ENCODE peak calls at places on chromosome 4, in four cellular contexts. T is A549, R is HepG2, P is GM12878. D is an unnamed sample.

GRCh38 chr4:148225639-148226038 is 216.6 kb downstream of the NR3C2 start:
- DNase-seq in P (no peak), T (no peak), R (no peak), D (no peak)

GRCh38 chr4:2258091-2259035 is 3.5 kb downstream of the MXD4 start:
- DNase-seq in P (no peak), T (no peak), R (no peak), D (no peak)

GRCh38 chr4:122739174-122739573 is 6.7 kb downstream of the BBS12 start:
- DNase-seq in T (no peak), R (no peak), P (no peak), D (no peak)

GRCh38 chr4:177127658-177128057 is 182.0 kb upstream of the NEIL3 start:
- DNase-seq in R (no peak), T (no peak), P (no peak), D (no peak)

GRCh38 chr4:41466249-41466648 is 71.7 kb upstream of the LIMCH1 start:
- DNase-seq in P (no peak), R (no peak), T (no peak), D (no peak)

GRCh38 chr4:87230806-87231205 is 10.4 kb upstream of the KLHL8 start:
- DNase-seq in R (no peak), P (no peak), T (no peak), D (no peak)

GRCh38 chr4:152316969-152317368 is 218.9 kb downstream of the FBXW7 start:
- DNase-seq in P (no peak), T (no peak), R (no peak), D (no peak)

GRCh38 chr4:39616651-39617050 is 22.0 kb downstream of the SMIM14 start:
- DNase-seq in T (no peak), R (no peak), P (no peak), D (no peak)

GRCh38 chr4:1109898-1110506 is 3.4 kb downstream of the RNF212 start:
- DNase-seq in R (peak; percentile 39), T (peak; percentile 39), P (no peak), D (no peak)

GRCh38 chr4:3301450-3302163 is 8.8 kb downstream of the RGS12 start:
- DNase-seq in P (no peak), R (no peak), T (no peak), D (no peak)

GRCh38 chr4:139552908-139553307 is 3.1 kb downstream of the SETD7 start:
- DNase-seq in P (no peak), T (no peak), R (no peak), D (no peak)

GRCh38 chr4:10694151-10694825 is 9.7 kb upstream of the CLNK start:
- DNase-seq in P (no peak), T (no peak), R (no peak), D (no peak)

GRCh38 chr4:145423017-145423708 is 58.5 kb upstream of the SMAD1 start:
- DNase-seq in P (no peak), T (no peak), R (no peak), D (no peak)

GRCh38 chr4:132646186-132646585 is 502.9 kb upstream of the PCDH10 start:
- DNase-seq in P (peak; percentile 44), T (no peak), R (no peak), D (no peak)

GRCh38 chr4:177737387-177737965 is 295.2 kb upstream of the AGA start:
- DNase-seq in R (no peak), T (no peak), P (no peak), D (no peak)

DNA sequence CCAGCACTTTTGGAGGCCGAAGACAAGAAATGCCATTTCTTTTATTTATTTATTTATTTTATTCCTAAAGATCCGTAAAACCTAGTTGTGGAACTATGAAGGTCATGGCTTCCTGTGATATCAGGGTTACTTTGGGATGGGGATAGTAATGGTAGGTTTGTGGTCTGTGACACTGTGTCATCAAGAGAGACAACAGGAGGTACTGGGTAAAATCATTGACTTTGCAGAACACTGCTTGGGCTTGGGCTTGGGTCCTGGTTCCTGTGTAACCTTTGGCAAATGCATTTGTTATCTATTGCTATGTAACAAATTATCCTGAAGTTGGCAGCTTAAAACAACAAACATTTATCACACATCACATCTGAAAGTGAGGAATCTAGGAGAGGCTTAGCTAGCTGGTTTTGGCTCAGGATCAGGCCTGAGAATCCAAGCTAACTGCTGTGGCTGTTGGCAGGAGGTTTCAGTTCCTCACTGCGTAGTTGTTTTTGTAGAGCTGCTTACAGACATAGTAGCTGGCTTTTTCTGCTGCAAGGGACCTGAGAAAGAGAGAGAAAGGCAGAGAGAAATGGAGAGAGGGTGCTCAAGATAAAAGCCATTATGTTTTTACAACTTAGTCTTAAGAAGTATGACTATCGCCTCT is 576.4 kb upstream of the SLIT2 start:
- DNase-seq in R (no peak), P (no peak), T (no peak), D (no peak)
- TF ChIP-seq CHD4 in R (no peak), P (no peak), T (no peak), D (no peak)

GRCh38 chr4:120691536-120691935 is 231.0 kb downstream of the PRDM5 start:
- DNase-seq in P (no peak), R (no peak), T (no peak), D (no peak)

GRCh38 chr4:120691106-120691505 is 231.4 kb downstream of the PRDM5 start:
- DNase-seq in P (no peak), R (no peak), T (no peak), D (no peak)

GRCh38 chr4:120694973-120695372 is 227.6 kb downstream of the PRDM5 start:
- DNase-seq in T (peak; percentile 58), R (no peak), P (no peak), D (no peak)

GRCh38 chr4:120693817-120694216 is 228.7 kb downstream of the PRDM5 start:
- DNase-seq in P (no peak), T (no peak), R (no peak), D (no peak)

DNA sequence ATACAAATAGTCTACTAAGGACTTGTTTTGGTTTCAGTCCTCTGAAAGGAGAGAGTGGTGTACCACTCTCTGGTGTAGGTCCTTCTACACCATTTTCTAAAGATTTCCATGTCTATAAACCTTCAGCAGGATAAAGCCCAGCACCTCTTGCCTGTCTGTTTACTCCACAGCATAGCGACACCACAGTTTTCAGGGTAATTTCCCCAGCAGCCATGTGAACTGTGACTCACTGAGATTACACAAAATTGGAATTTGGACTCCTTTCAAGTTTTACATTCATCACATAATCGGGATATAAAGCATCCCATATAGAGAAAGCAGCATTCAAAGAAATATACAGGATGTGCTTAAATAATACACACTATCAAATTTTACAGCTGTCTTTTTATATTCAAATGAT is 229.6 kb downstream of the PRDM5 start:
- DNase-seq in P (no peak), T (peak; percentile 66), R (peak; percentile 38), D (no peak)
- TF ChIP-seq CHD4 in P (no peak), T (no peak), R (no peak), D (no peak)

DNA sequence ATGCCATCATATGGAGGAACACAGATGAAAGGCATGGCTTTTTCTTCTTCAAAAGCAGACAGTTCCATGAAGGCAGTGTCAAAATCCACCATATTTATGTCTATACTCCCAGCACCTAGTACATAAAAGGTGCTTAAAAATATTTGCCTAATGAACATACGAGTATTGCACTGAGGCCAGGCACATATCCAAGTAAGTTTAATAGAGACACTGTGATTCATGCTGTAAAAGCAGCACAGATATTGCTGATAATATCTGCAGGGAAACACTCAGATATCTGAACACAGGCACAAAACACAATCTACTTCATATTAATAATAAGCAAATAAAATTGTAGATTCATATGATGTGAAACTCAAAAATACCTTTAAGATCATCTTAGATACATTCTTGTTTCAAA is 48.1 kb upstream of the CXCL8 start:
- DNase-seq in T (no peak), P (no peak), R (no peak), D (no peak)
- TF ChIP-seq CHD4 in T (no peak), P (no peak), R (no peak), D (no peak)

GRCh38 chr4:118587946-118588345 is 97.2 kb upstream of the METTL14 start:
- DNase-seq in P (no peak), R (no peak), T (no peak), D (no peak)
- TF ChIP-seq CHD4 in P (no peak), R (no peak), T (no peak), D (no peak)

D was measured in K562.